ENCODE peak calls at places on chromosome 18, in seven cellular contexts. One of them, this sample, is unnamed.

GRCh38 chr18:46335551-46336059 is 231.4 kb downstream of the HAUS1 start:
- DNase-seq in K562: no peak
- DNase-seq in GM12878: no peak
- DNase-seq in HCT116: no peak
- DNase-seq in SK-N-SH: peak
- DNase-seq in HepG2: no peak
- DNase-seq in H1: peak
- DNase-seq in this sample: no peak

GRCh38 chr18:43578636-43579203 is 301.4 kb upstream of the SYT4 start:
- DNase-seq in K562: no peak
- DNase-seq in GM12878: no peak
- DNase-seq in HCT116: no peak
- DNase-seq in SK-N-SH: no peak
- DNase-seq in HepG2: no peak
- DNase-seq in H1: no peak
- DNase-seq in this sample: no peak

GRCh38 chr18:77009675-77010074 is 122.9 kb downstream of the MBP start:
- DNase-seq in K562: no peak
- DNase-seq in GM12878: no peak
- DNase-seq in HCT116: no peak
- DNase-seq in SK-N-SH: no peak
- DNase-seq in HepG2: no peak
- DNase-seq in H1: no peak
- DNase-seq in this sample: no peak

GRCh38 chr18:8177330-8178016 is 431.8 kb upstream of the RAB12 start:
- DNase-seq in K562: no peak
- DNase-seq in GM12878: no peak
- DNase-seq in HCT116: no peak
- DNase-seq in SK-N-SH: no peak
- DNase-seq in HepG2: peak
- DNase-seq in H1: no peak
- DNase-seq in this sample: no peak

GRCh38 chr18:57863706-57864105 is 60.6 kb upstream of the ATP8B1 start:
- DNase-seq in K562: no peak
- DNase-seq in GM12878: no peak
- DNase-seq in HCT116: no peak
- DNase-seq in SK-N-SH: no peak
- DNase-seq in HepG2: no peak
- DNase-seq in H1: no peak
- DNase-seq in this sample: no peak

GRCh38 chr18:67468038-67468437 is 48.5 kb downstream of the DSEL start:
- DNase-seq in K562: no peak
- DNase-seq in GM12878: no peak
- DNase-seq in HCT116: no peak
- DNase-seq in SK-N-SH: no peak
- DNase-seq in HepG2: no peak
- DNase-seq in H1: no peak
- DNase-seq in this sample: no peak

GRCh38 chr18:39271654-39272053 is 1706.1 kb upstream of the CELF4 start:
- DNase-seq in K562: no peak
- DNase-seq in GM12878: no peak
- DNase-seq in HCT116: no peak
- DNase-seq in SK-N-SH: no peak
- DNase-seq in HepG2: no peak
- DNase-seq in H1: no peak
- DNase-seq in this sample: no peak

GRCh38 chr18:21391074-21391673 is 149.1 kb downstream of the GREB1L start:
- DNase-seq in K562: no peak
- DNase-seq in GM12878: peak
- DNase-seq in HCT116: peak
- DNase-seq in SK-N-SH: no peak
- DNase-seq in HepG2: no peak
- DNase-seq in H1: no peak
- DNase-seq in this sample: peak

GRCh38 chr18:37716106-37716708 is 150.6 kb upstream of the CELF4 start:
- DNase-seq in K562: no peak
- DNase-seq in GM12878: no peak
- DNase-seq in HCT116: no peak
- DNase-seq in SK-N-SH: no peak
- DNase-seq in HepG2: no peak
- DNase-seq in H1: no peak
- DNase-seq in this sample: no peak

GRCh38 chr18:62757399-62758010 is 42.2 kb downstream of the PHLPP1 start:
- DNase-seq in K562: no peak
- DNase-seq in GM12878: no peak
- DNase-seq in HCT116: no peak
- DNase-seq in SK-N-SH: no peak
- DNase-seq in HepG2: no peak
- DNase-seq in H1: no peak
- DNase-seq in this sample: no peak

GRCh38 chr18:58396966-58397365 is 231.9 kb downstream of the ALPK2 start:
- DNase-seq in K562: no peak
- DNase-seq in GM12878: no peak
- DNase-seq in HCT116: no peak
- DNase-seq in SK-N-SH: no peak
- DNase-seq in HepG2: no peak
- DNase-seq in H1: no peak
- DNase-seq in this sample: no peak

GRCh38 chr18:54906636-54907180 is 52.6 kb downstream of the CCDC68 start:
- DNase-seq in K562: no peak
- DNase-seq in GM12878: no peak
- DNase-seq in HCT116: no peak
- DNase-seq in SK-N-SH: no peak
- DNase-seq in HepG2: no peak
- DNase-seq in H1: no peak
- DNase-seq in this sample: no peak

GRCh38 chr18:53534695-53535094 is 689.8 kb downstream of the MBD2 start:
- DNase-seq in K562: no peak
- DNase-seq in GM12878: no peak
- DNase-seq in HCT116: no peak
- DNase-seq in SK-N-SH: no peak
- DNase-seq in HepG2: no peak
- DNase-seq in H1: no peak
- DNase-seq in this sample: no peak

GRCh38 chr18:6476201-6476600 is 61.5 kb upstream of the L3MBTL4 start:
- DNase-seq in K562: no peak
- DNase-seq in GM12878: no peak
- DNase-seq in HCT116: no peak
- DNase-seq in SK-N-SH: peak
- DNase-seq in HepG2: no peak
- DNase-seq in H1: no peak
- DNase-seq in this sample: no peak

GRCh38 chr18:56593906-56594305 is 44.5 kb downstream of the TXNL1 start:
- DNase-seq in K562: no peak
- DNase-seq in GM12878: no peak
- DNase-seq in HCT116: no peak
- DNase-seq in SK-N-SH: no peak
- DNase-seq in HepG2: no peak
- DNase-seq in H1: no peak
- DNase-seq in this sample: no peak

GRCh38 chr18:13137041-13137938 is 81.3 kb upstream of the LDLRAD4 start:
- DNase-seq in K562: no peak
- DNase-seq in GM12878: no peak
- DNase-seq in HCT116: no peak
- DNase-seq in SK-N-SH: peak
- DNase-seq in HepG2: no peak
- DNase-seq in H1: no peak
- DNase-seq in this sample: no peak

GRCh38 chr18:30387401-30387800 is 655.1 kb downstream of the DSC3 start:
- DNase-seq in K562: peak
- DNase-seq in GM12878: no peak
- DNase-seq in HCT116: no peak
- DNase-seq in SK-N-SH: no peak
- DNase-seq in HepG2: no peak
- DNase-seq in H1: no peak
- DNase-seq in this sample: no peak

DNA sequence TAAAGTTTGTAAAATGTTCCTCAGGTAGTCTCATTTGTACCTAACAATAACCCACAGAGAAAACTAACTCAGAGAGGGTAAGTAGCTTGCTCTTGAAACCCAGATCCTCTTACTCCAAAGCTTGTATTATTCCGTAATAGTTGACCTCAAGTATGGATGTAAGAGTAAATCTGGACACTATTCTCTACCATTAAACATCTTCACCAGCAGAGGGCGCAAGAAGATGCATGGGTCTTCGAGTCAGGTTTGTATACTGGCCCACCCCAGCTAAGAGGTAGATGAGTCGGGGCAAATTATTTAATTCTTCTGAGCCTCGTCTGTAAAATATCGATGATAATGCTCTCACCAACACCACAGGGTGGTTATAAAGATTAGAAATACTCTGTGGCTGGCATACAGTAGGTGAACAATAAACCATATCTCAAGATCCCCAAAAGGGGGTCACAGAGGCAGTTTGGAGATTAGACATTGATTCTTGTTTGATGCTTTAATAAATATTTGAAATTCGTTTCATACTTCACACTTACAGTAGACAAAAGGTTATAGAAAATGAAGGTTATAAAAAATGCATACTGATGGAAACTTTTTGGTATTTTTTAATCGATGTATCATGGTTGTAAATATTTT is 3.5 kb upstream of the CABLES1 start:
- DNase-seq in K562: peak
- DNase-seq in GM12878: peak
- DNase-seq in HCT116: peak
- DNase-seq in SK-N-SH: peak
- DNase-seq in HepG2: peak
- DNase-seq in H1: no peak
- DNase-seq in this sample: peak
- TF ChIP-seq JUND in K562: no peak
- TF ChIP-seq JUND in GM12878: no peak
- TF ChIP-seq JUND in HCT116: no peak
- TF ChIP-seq JUND in SK-N-SH: no peak
- TF ChIP-seq JUND in HepG2: no peak
- TF ChIP-seq JUND in H1: no peak
- TF ChIP-seq JUND in this sample: no peak

DNA sequence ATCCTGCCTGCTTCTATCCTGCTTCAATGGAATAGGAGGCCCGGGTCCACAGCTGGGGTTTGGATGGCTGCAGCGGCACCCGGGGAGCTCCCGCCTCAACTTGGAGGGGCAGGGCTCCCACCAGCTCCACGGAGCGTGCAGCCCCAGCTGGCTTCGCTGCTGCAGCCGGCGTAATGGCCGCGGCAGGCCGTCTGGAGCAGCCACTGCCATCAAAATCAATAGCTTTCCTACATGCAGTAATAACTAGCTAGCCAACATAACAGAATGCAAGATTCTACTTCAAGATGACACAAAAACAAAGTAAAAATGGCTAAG is 154.2 kb upstream of the RMP24 start:
- DNase-seq in K562: no peak
- DNase-seq in GM12878: no peak
- DNase-seq in HCT116: no peak
- DNase-seq in SK-N-SH: no peak
- DNase-seq in HepG2: no peak
- DNase-seq in H1: no peak
- DNase-seq in this sample: no peak
- TF ChIP-seq JUND in K562: no peak
- TF ChIP-seq JUND in GM12878: no peak
- TF ChIP-seq JUND in HCT116: no peak
- TF ChIP-seq JUND in SK-N-SH: no peak
- TF ChIP-seq JUND in HepG2: no peak
- TF ChIP-seq JUND in H1: no peak
- TF ChIP-seq JUND in this sample: no peak

GRCh38 chr18:22469061-22469689 is 51.5 kb upstream of the CTAGE1 start:
- DNase-seq in K562: no peak
- DNase-seq in GM12878: no peak
- DNase-seq in HCT116: no peak
- DNase-seq in SK-N-SH: no peak
- DNase-seq in HepG2: no peak
- DNase-seq in H1: no peak
- DNase-seq in this sample: no peak
- TF ChIP-seq JUND in K562: no peak
- TF ChIP-seq JUND in GM12878: no peak
- TF ChIP-seq JUND in HCT116: no peak
- TF ChIP-seq JUND in SK-N-SH: no peak
- TF ChIP-seq JUND in HepG2: no peak
- TF ChIP-seq JUND in H1: no peak
- TF ChIP-seq JUND in this sample: no peak

GRCh38 chr18:79570266-79571201 is 109.1 kb upstream of the CTDP1 start:
- DNase-seq in K562: no peak
- DNase-seq in GM12878: no peak
- DNase-seq in HCT116: peak
- DNase-seq in SK-N-SH: no peak
- DNase-seq in HepG2: no peak
- DNase-seq in H1: peak
- DNase-seq in this sample: no peak
- TF ChIP-seq JUND in K562: no peak
- TF ChIP-seq JUND in GM12878: no peak
- TF ChIP-seq JUND in HCT116: no peak
- TF ChIP-seq JUND in SK-N-SH: peak
- TF ChIP-seq JUND in HepG2: no peak
- TF ChIP-seq JUND in H1: no peak
- TF ChIP-seq JUND in this sample: no peak